ENCODE peak calls at places on chromosomes 5 and 9, in eight cellular contexts. Q, X, C, W, N, Z, I and V are unnamed samples.

GRCh38 chr5:97266576-97266975 is 83.5 kb upstream of the RIOK2 start:
- DNase-seq in N (peak; percentile 6), Q (peak; percentile 37), C (peak; percentile 44), X (no peak), W (peak; percentile 42), I (no peak), Z (no peak), V (peak; percentile 2)

GRCh38 chr9:38443597-38443996 is 19.3 kb upstream of the IGFBPL1 start:
- DNase-seq in W (no peak), Z (no peak), N (no peak), X (no peak), Q (no peak), I (peak; percentile 12), C (no peak), V (no peak)

GRCh38 chr9:6098431-6098830 is 83.0 kb upstream of the RANBP6 start:
- DNase-seq in Z (no peak), W (no peak), N (peak; percentile 56), Q (no peak), I (no peak), C (no peak), X (no peak), V (peak; percentile 22)

GRCh38 chr9:98234231-98234825 is 21.1 kb downstream of the TBC1D2 start:
- DNase-seq in I (no peak), C (no peak), W (no peak), Z (no peak), Q (no peak), X (no peak), N (no peak), V (no peak)

GRCh38 chr9:136625101-136626065 is 37.3 kb upstream of the EGFL7 start:
- DNase-seq in N (peak; percentile 31), Z (peak; percentile 86), Q (peak; percentile 93), I (peak; percentile 66), W (peak; percentile 76), X (peak; percentile 47), C (peak; percentile 72), V (peak; percentile 47)

GRCh38 chr5:52895572-52896296 is 93.4 kb upstream of the ITGA2 start:
- DNase-seq in X (no peak), C (no peak), W (no peak), N (no peak), Q (no peak), Z (no peak), I (peak; percentile 14), V (no peak)

GRCh38 chr9:137138701-137139467 is at the start of gene GRIN1:
- DNase-seq in C (peak; percentile 68), Z (no peak), N (no peak), W (no peak), Q (no peak), I (no peak), X (peak; percentile 84), V (no peak)

GRCh38 chr5:7850533-7851239 is at the start of gene CFAP90:
- DNase-seq in Z (peak; percentile 82), C (peak; percentile 68), Q (peak; percentile 33), X (no peak), N (peak; percentile 30), I (peak; percentile 43), W (peak; percentile 39), V (peak; percentile 38)

GRCh38 chr5:137921931-137922330 is 32.7 kb downstream of the PKD2L2 start:
- DNase-seq in X (no peak), N (peak; percentile 36), Z (no peak), I (no peak), Q (no peak), W (no peak), C (no peak), V (peak; percentile 25)

GRCh38 chr5:140821375-140822280 is at the start of gene PCDHA5:
- DNase-seq in I (peak; percentile 73), X (no peak), W (no peak), C (no peak), Q (no peak), N (no peak), Z (no peak), V (no peak)

GRCh38 chr5:153718713-153719112 is 228.2 kb downstream of the GRIA1 start:
- DNase-seq in X (no peak), Q (no peak), N (no peak), C (no peak), I (no peak), W (no peak), Z (no peak), V (no peak)

GRCh38 chr9:125683486-125683885 is 23.5 kb downstream of the MAPKAP1 start:
- DNase-seq in W (no peak), Q (no peak), X (no peak), Z (no peak), I (no peak), C (no peak), N (peak; percentile 86), V (peak; percentile 43)
- TF ChIP-seq CTCF in W (no peak), Q (no peak), X (no peak), Z (no peak), I (no peak), C (no peak), N (no peak), V (no peak)

GRCh38 chr9:70085241-70085640 is 41.6 kb downstream of the MAMDC2 start:
- DNase-seq in Q (no peak), X (no peak), C (no peak), Z (no peak), W (no peak), N (peak; percentile 66), I (no peak), V (peak; percentile 51)

GRCh38 chr9:70079364-70080103 is 35.9 kb downstream of the MAMDC2 start:
- DNase-seq in Z (no peak), X (no peak), Q (no peak), C (no peak), W (no peak), I (no peak), N (peak; percentile 53), V (peak; percentile 83)

GRCh38 chr9:70083429-70083828 is 39.8 kb downstream of the MAMDC2 start:
- DNase-seq in X (no peak), N (no peak), W (no peak), I (no peak), Z (no peak), Q (no peak), C (no peak), V (peak; percentile 59)

GRCh38 chr9:70080481-70081119 is 37.0 kb downstream of the MAMDC2 start:
- DNase-seq in X (no peak), Q (no peak), W (no peak), Z (no peak), N (peak; percentile 74), C (no peak), I (peak; percentile 19), V (peak; percentile 76)

GRCh38 chr9:70081120-70081495 is 37.5 kb downstream of the MAMDC2 start:
- DNase-seq in X (no peak), I (no peak), C (no peak), N (peak; percentile 76), Z (no peak), W (no peak), Q (no peak), V (peak; percentile 93)
- H3K27ac ChIP-seq in X (no peak overlapping the region), I (no peak overlapping the region), C (peak overlapping the region; percentile 1), N (no peak overlapping the region), Z (peak overlapping the region; percentile 48), W (no peak overlapping the region), Q (peak overlapping the region; percentile 77), V (peak overlapping the region; percentile 29)

DNA sequence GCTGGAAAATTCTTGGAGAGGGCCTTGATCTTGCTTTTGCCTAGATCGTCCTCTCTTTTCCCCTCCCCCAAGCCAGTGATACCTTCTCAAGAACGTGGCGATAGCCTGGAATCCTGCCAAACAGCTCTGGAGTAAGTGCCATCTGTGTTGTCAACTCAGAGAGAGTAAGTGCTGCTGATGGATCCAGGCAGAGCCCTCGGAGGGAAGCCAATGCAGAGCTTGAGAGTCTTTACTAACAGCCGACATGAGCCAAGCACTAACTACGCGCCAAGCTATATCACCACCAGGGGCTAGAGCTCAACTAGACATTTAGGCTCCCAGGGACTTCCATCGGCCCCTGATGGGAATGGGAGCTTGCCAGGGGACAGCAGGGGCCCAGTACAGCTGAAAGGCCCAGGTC is 17.6 kb downstream of the RAPGEF1 start:
- DNase-seq in C (no peak), W (no peak), X (no peak), Q (peak; percentile 69), N (no peak), Z (no peak), I (no peak), V (peak; percentile 62)
- H3K4me1 ChIP-seq in C (peaks cover 2% of the 10 kb centered on the region), W (peaks cover 65% of the 10 kb centered on the region), X (no peaks in the 10 kb centered on the region), Q (peaks cover 99% of the 10 kb centered on the region), N (peaks cover under 1% of the 10 kb centered on the region), Z (peaks cover 63% of the 10 kb centered on the region), I (peaks cover 4% of the 10 kb centered on the region), V (peaks cover 3% of the 10 kb centered on the region)

DNA sequence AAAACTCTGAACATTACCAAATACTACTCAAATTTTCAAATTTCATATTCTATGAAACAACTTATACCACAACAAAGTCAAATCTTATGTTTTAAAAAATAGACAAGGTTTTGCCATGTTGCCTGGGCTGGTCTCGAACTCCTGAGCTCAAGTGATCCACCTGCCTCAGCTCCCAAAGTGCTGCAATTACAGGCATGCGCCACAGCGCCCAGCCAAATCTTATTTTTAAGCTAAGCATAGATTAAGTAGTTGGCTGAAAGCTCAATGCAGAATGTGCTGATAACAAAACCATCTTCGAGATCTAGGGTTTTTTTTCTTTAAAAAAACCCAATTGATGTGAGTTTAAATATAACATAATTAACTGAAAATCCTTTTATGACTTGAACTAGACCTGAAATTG is 6.4 kb downstream of the LMBRD2 start:
- DNase-seq in Z (no peak), W (no peak), C (no peak), I (no peak), Q (no peak), N (no peak), X (no peak), V (no peak)
- TF ChIP-seq CTCF in Z (no peak), W (no peak), C (no peak), I (no peak), Q (no peak), N (no peak), X (no peak), V (no peak)

DNA sequence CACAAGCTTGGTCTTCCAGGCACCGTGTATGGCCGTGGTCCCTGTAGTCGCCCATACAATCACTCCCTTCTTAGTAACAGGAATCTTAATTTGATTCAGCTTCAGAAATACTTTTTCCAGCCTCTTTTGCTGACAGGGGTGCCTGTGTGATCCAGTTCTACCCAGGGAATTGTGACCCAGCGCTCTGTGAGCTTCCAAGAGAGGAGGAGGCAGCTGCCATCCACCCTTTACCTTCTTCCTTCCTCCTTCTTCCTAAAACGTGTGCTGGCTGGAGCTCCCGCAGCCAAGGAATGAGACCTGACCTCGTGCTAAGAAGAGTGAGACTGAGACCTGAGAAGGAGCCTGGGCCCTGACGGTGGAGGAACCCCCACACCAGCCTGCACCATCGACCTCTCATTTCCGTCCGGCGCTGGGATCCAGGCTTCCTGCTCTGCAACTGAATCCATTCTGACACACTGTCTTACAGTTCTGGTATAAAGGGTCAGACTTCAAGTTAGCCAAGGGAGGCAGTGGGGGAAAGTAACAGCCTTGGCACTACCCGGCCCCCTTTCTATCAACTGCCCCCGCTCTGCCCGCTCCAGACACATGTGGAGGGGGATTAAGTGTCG is 16.1 kb downstream of the MGAT1 start:
- DNase-seq in W (no peak), X (no peak), Z (no peak), C (no peak), N (no peak), I (no peak), Q (no peak), V (no peak)
- H3K27ac ChIP-seq in W (peak overlapping the region; percentile 61), X (no peak overlapping the region), Z (peak overlapping the region; percentile 76), C (peak overlapping the region; percentile 50), N (peak overlapping the region; percentile 96), I (no peak overlapping the region), Q (peak overlapping the region; percentile 83), V (peak overlapping the region; percentile 94)

GRCh38 chr5:119341452-119342349 is 14.1 kb upstream of the TNFAIP8 start:
- DNase-seq in W (no peak), I (no peak), Q (no peak), X (no peak), N (no peak), C (no peak), Z (no peak), V (no peak)
- H3K4me1 ChIP-seq in W (no peaks in the 10 kb centered on the region), I (peaks cover 5% of the 10 kb centered on the region), Q (peaks cover 53% of the 10 kb centered on the region), X (peaks cover 63% of the 10 kb centered on the region), N (peaks cover 7% of the 10 kb centered on the region), C (peaks cover 3% of the 10 kb centered on the region), Z (peaks cover 45% of the 10 kb centered on the region), V (no peaks in the 10 kb centered on the region)

GRCh38 chr5:14665949-14666741 is 1.6 kb downstream of the OTULIN start:
- DNase-seq in Z (no peak), I (peak; percentile 17), N (peak; percentile 33), X (no peak), Q (no peak), W (no peak), C (no peak), V (no peak)
- TF ChIP-seq CTCF in Z (no peak), I (no peak), N (no peak), X (no peak), Q (peak; percentile 41), W (no peak), C (no peak), V (no peak)